ENCODE peak calls at places on chromosomes 3 and 15, in eight cellular contexts. Q is stomach; P is endothelial cell of umbilical vein; S is GM23338; N is A549; D is spleen; K is CD8-positive, alpha-beta T cell; O is psoas muscle. I is an unnamed sample. For H3K4me1, the result is how much of the 10 kb centered on the place peaks cover.

GRCh38 chr3:194503101-194503531 is 16.3 kb upstream of the ATP13A3 start:
- DNase-seq in Q (no peak), P (no peak), S (no peak), N (no peak), D (no peak), K (no peak), O (no peak), I (no peak)

GRCh38 chr3:173584834-173585831 is 187.6 kb downstream of the NLGN1 start:
- DNase-seq in Q (no peak), P (peak), S (peak), N (no peak), D (no peak), K (no peak), O (no peak), I (peak)

GRCh38 chr15:94174399-94174802 is 57.0 kb upstream of the MCTP2 start:
- DNase-seq in Q (no peak), P (no peak), S (no peak), N (no peak), D (no peak), K (no peak), O (no peak), I (no peak)

GRCh38 chr3:115550285-115550741 is 73.0 kb upstream of the GAP43 start:
- DNase-seq in Q (no peak), P (no peak), S (no peak), N (no peak), D (no peak), K (no peak), O (no peak), I (no peak)

GRCh38 chr3:179991877-179992276 is 44.9 kb downstream of the PEX5L start:
- DNase-seq in Q (no peak), P (no peak), S (no peak), N (no peak), D (no peak), K (no peak), O (no peak), I (no peak)

GRCh38 chr15:39808909-39809308 is 26.3 kb upstream of the FSIP1 start:
- DNase-seq in Q (no peak), P (no peak), S (no peak), N (no peak), D (no peak), K (no peak), O (no peak), I (no peak)

GRCh38 chr3:133944641-133945441 is 49.2 kb upstream of the RAB6B start:
- DNase-seq in Q (no peak), P (peak), S (no peak), N (no peak), D (peak), K (no peak), O (no peak), I (no peak)

GRCh38 chr3:141796436-141797166 is 33.4 kb downstream of the GRK7 start:
- DNase-seq in Q (no peak), P (peak), S (no peak), N (no peak), D (peak), K (peak), O (no peak), I (peak)

GRCh38 chr3:78919021-78919755 is 848.6 kb downstream of the ROBO1 start:
- DNase-seq in Q (no peak), P (no peak), S (no peak), N (peak), D (no peak), K (no peak), O (no peak), I (no peak)

GRCh38 chr3:119508172-119508845 is 10.0 kb downstream of the TIMMDC1 start:
- DNase-seq in Q (no peak), P (no peak), S (no peak), N (no peak), D (no peak), K (no peak), O (no peak), I (no peak)

GRCh38 chr3:33884204-33884561 is 85.8 kb downstream of the PDCD6IP start:
- DNase-seq in Q (no peak), P (peak), S (peak), N (peak), D (no peak), K (no peak), O (no peak), I (no peak)
- TF ChIP-seq CTCF in Q (no peak), P (peak), S (peak), N (peak), D (no peak), K (no peak), O (peak), I (no peak)

GRCh38 chr15:64478863-64479262 is 18.5 kb downstream of the ZNF609 start:
- DNase-seq in Q (no peak), P (no peak), S (no peak), N (no peak), D (no peak), K (no peak), O (no peak), I (no peak)
- H3K4me3 ChIP-seq in Q (no peak), P (no peak), S (no peak), N (no peak), D (no peak), K (no peak), O (no peak), I (no peak)

GRCh38 chr3:50248387-50248786 is 12.4 kb downstream of the GNAI2 start:
- DNase-seq in Q (peak), P (peak), S (no peak), N (no peak), D (peak), K (no peak), O (no peak), I (peak)
- H3K4me1 ChIP-seq in Q (half or more), P (half or more), S (under half), N (under half), D (half or more), K (half or more), O (half or more), I (under half)

DNA sequence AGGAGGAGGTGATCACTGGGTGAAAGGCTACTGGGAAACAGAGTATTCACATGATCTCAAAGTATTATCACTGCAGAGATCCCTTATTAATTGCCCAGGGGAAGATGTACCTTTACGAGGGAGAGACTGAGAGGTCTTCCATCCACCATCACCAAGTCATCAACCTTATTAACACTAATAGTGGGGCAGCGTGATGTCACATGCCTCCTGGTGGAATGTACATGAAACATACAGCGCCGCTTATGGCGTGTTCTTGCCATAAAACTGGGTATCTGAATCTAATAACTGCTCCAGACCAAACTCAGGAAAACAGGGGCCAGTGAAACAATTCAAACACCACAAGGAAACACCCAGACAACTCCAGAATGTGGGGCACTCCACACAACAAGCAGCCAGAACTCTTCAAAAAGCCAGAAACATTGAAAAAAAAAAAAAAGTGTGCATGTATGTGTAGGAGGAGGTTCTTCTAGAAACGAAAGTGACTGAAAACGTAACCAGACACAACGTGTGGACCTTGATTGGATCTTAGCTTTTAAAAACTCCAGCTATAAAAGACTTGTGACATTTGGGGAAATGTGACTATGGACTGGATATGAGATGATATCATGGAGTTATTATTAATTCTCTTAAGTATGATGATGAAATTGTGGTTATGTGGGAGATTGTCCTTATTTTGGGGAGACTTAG is 4.6 kb downstream of the STIMATE start:
- DNase-seq in Q (no peak), P (no peak), S (no peak), N (no peak), D (no peak), K (no peak), O (no peak), I (no peak)
- TF ChIP-seq CTCF in Q (peak), P (no peak), S (no peak), N (no peak), D (no peak), K (peak), O (no peak), I (no peak)

DNA sequence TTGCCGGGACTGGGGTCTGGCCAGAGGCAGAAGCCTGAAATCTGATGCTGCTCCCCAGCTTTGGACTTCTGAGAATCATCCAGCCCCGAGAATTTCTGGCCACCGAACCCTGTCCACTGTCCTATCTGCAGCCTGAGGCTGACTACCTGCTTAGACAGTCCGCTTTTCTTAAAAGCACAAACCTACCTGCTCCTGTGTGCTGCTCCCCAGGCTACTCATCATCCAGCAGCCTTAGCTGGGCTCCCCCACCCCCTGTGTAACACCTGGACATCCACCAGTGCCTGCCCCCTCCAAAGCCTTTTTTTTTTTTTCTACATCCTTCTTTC is 101.4 kb upstream of the LIPC start:
- DNase-seq in Q (no peak), P (no peak), S (no peak), N (no peak), D (no peak), K (no peak), O (no peak), I (no peak)
- H3K4me3 ChIP-seq in Q (no peak), P (no peak), S (no peak), N (no peak), D (no peak), K (no peak), O (peak), I (no peak)

GRCh38 chr3:188194327-188194726 is 40.4 kb downstream of the LPP start:
- DNase-seq in Q (no peak), P (no peak), S (no peak), N (no peak), D (no peak), K (no peak), O (no peak), I (no peak)

GRCh38 chr3:188188911-188189310 is 35.0 kb downstream of the LPP start:
- DNase-seq in Q (no peak), P (no peak), S (no peak), N (no peak), D (no peak), K (no peak), O (no peak), I (no peak)

GRCh38 chr3:188196232-188196990 is 42.5 kb downstream of the LPP start:
- DNase-seq in Q (no peak), P (no peak), S (no peak), N (no peak), D (no peak), K (no peak), O (no peak), I (no peak)

GRCh38 chr3:188191460-188191859 is 37.5 kb downstream of the LPP start:
- DNase-seq in Q (no peak), P (no peak), S (no peak), N (no peak), D (no peak), K (no peak), O (no peak), I (no peak)

GRCh38 chr3:188192034-188192433 is 38.1 kb downstream of the LPP start:
- DNase-seq in Q (no peak), P (no peak), S (no peak), N (no peak), D (no peak), K (no peak), O (no peak), I (no peak)
- H3K4me1 ChIP-seq in Q (half or more), P (under half), S (under half), N (under half), D (under half), K (under half), O (half or more), I (under half)

GRCh38 chr3:123586966-123587365 is 2.1 kb upstream of the HACD2 start:
- DNase-seq in Q (no peak), P (no peak), S (peak), N (no peak), D (no peak), K (no peak), O (no peak), I (no peak)
- TF ChIP-seq CTCF in Q (no peak), P (no peak), S (no peak), N (no peak), D (no peak), K (no peak), O (no peak), I (no peak)